ENCODE peak calls at places on chromosomes 2 and 18, in four cellular contexts. B is CD4-positive, CD25-positive, alpha-beta regulatory T cell; G is Peyer's patch; D is sigmoid colon. E is an unnamed sample.

GRCh38 chr18:45828917-45829811 is 3.7 kb downstream of the SIGLEC15 start:
- DNase-seq in G (peak; percentile 72), B (no peak), D (no peak), E (no peak)

GRCh38 chr2:64543006-64543697 is 19.0 kb downstream of the AFTPH start:
- DNase-seq in B (no peak), G (no peak), D (no peak), E (no peak)

GRCh38 chr2:71846072-71846471 is 301.6 kb downstream of the CYP26B1 start:
- DNase-seq in B (no peak), D (no peak), G (no peak), E (no peak)

GRCh38 chr2:138531913-138532312 is 30.3 kb downstream of the SPOPL start:
- DNase-seq in B (no peak), D (no peak), G (no peak), E (no peak)

GRCh38 chr2:69764286-69765058 is 22.5 kb downstream of the ANXA4 start:
- DNase-seq in G (no peak), D (no peak), B (peak; percentile 51), E (no peak)

GRCh38 chr2:45329045-45329677 is 281.9 kb downstream of the SRBD1 start:
- DNase-seq in B (no peak), D (no peak), G (no peak), E (no peak)

GRCh38 chr2:240947176-240947575 is 41.0 kb downstream of the CROCC2 start:
- DNase-seq in B (no peak), D (peak; percentile 13), G (peak; percentile 36), E (no peak)

GRCh38 chr2:237389831-237390230 is 24.1 kb downstream of the COL6A3 start:
- DNase-seq in D (no peak), B (no peak), G (no peak), E (no peak)

GRCh38 chr2:75168186-75168585 is 31.1 kb downstream of the TACR1 start:
- DNase-seq in G (no peak), B (no peak), D (no peak), E (no peak)

GRCh38 chr2:223580951-223581350 is 21.2 kb downstream of the SCG2 start:
- DNase-seq in B (no peak), D (no peak), G (no peak), E (no peak)

GRCh38 chr2:209956276-209956675 is 46.2 kb upstream of the RPE start:
- DNase-seq in B (no peak), D (no peak), G (no peak), E (no peak)

GRCh38 chr18:77071061-77071460 is 61.5 kb downstream of the MBP start:
- DNase-seq in B (no peak), G (no peak), D (no peak), E (no peak)

GRCh38 chr18:76956648-76957047 is 134.3 kb downstream of the ZNF236 start:
- DNase-seq in D (no peak), G (no peak), B (no peak), E (no peak)

GRCh38 chr2:25378731-25379490 is 37.2 kb upstream of the DNMT3A start:
- DNase-seq in G (no peak), B (no peak), D (peak; percentile 59), E (no peak)

GRCh38 chr2:20153131-20153851 is 71.6 kb downstream of the SDC1 start:
- DNase-seq in G (no peak), B (no peak), D (no peak), E (no peak)

GRCh38 chr2:100278986-100279385 is 43.3 kb downstream of the LONRF2 start:
- DNase-seq in D (no peak), G (no peak), B (peak; percentile 43), E (no peak)

GRCh38 chr2:11305958-11306357 is 38.5 kb downstream of the ROCK2 start:
- DNase-seq in B (no peak), G (no peak), D (no peak), E (no peak)

GRCh38 chr2:227147023-227147422 is 17.0 kb downstream of the COL4A4 start:
- DNase-seq in D (no peak), B (no peak), G (no peak), E (no peak)

GRCh38 chr2:29143657-29144056 is 28.4 kb downstream of the CLIP4 start:
- DNase-seq in D (no peak), B (no peak), G (no peak), E (no peak)

GRCh38 chr2:222319576-222320440 is 21.0 kb upstream of the PAX3 start:
- DNase-seq in G (peak; percentile 53), D (no peak), B (no peak), E (no peak)

GRCh38 chr18:36568487-36568886 is 260.3 kb downstream of the TPGS2 start:
- DNase-seq in D (no peak), B (no peak), G (no peak), E (no peak)

GRCh38 chr2:221372156-221372870 is 199.8 kb downstream of the EPHA4 start:
- DNase-seq in B (no peak), D (no peak), G (no peak), E (peak; percentile 31)

GRCh38 chr2:65487404-65487803 is 55.0 kb upstream of the SPRED2 start:
- DNase-seq in D (no peak), G (no peak), B (no peak), E (no peak)

GRCh38 chr2:150320623-150321022 is 166.8 kb downstream of the RND3 start:
- DNase-seq in B (no peak), G (no peak), D (no peak), E (no peak)

GRCh38 chr18:49021076-49021432 is 70.3 kb upstream of the SMAD7 start:
- DNase-seq in D (no peak), B (no peak), G (no peak), E (no peak)

GRCh38 chr18:49020621-49021021 is 69.9 kb upstream of the SMAD7 start:
- DNase-seq in B (no peak), G (peak; percentile 49), D (no peak), E (no peak)

GRCh38 chr18:49020129-49020528 is 69.4 kb upstream of the SMAD7 start:
- DNase-seq in D (no peak), G (peak; percentile 43), B (no peak), E (no peak)

GRCh38 chr18:49022311-49023280 is 71.8 kb upstream of the SMAD7 start:
- DNase-seq in B (no peak), D (peak; percentile 56), G (peak; percentile 31), E (no peak)

DNA sequence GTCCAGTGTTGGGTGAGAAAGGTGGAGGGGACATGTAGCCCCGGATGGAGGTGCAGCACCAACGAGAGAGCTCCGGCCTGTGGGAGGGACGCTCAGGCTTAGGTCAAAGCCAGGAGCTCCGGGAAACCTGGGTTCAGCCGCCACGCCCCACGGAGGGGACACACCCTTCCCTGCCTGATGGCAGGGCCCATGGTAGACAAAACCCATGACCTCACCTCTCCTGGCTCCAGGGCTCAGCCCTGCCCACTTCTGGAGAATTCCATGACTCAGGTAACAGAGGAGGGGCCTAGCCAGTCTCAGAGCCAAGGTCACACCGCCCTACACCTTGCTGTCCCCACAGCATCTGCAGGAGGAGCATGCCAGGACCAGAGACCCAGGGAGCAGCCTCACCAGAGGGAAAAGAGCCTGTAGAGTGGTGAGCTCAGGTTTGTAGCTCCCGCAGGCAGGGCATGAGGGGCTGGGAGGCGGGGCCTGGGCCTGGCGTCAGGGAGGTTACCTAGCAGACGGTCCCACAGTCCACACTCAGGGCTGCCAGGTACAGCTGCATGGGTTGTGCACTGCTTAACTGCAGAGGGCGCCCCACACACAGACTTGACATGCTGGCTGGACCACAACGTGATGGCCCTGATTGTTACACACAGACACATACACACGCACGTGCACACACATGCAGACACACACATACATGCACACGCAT is 70.8 kb upstream of the SMAD7 start:
- DNase-seq in B (peak; percentile 76), G (peak; percentile 91), D (no peak), E (peak; percentile 82)
- H3K4me3 ChIP-seq in B (no peak overlapping the region), G (peak overlapping the region; percentile 31), D (no peak overlapping the region), E (no peak overlapping the region)

DNA sequence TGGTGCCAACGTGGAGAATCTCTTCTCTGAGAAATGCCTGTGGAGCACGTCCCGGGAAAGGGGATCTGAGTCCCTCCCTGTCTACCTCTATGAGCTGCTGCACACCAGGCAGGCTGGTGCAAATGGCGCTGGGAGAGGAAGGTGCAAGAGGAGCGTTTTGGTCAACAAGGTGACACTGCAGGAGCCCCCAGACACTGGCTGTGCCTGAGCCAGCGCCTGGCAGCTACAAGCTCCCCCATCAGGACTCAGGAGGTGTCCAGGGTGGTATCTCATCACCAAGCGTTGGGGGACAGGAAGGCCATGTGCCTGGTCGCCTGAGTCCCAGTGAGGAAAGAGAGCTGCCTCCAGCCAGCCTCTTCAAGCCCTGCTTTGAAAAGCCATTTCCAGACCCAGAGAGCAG is 173.4 kb downstream of the TNS1 start:
- DNase-seq in D (no peak), G (no peak), B (no peak), E (no peak)
- H3K36me3 ChIP-seq in D (peaks cover 79% of the 10 kb centered on the region), G (peaks cover 41% of the 10 kb centered on the region), B (no peaks in the 10 kb centered on the region), E (no peaks in the 10 kb centered on the region)

GRCh38 chr2:17355608-17356329 is 162.5 kb downstream of the RAD51AP2 start:
- DNase-seq in B (no peak), G (no peak), D (no peak), E (no peak)
- H3K4me3 ChIP-seq in B (no peak overlapping the region), G (no peak overlapping the region), D (no peak overlapping the region), E (no peak overlapping the region)

GRCh38 chr2:40098786-40099470 is 319.9 kb upstream of the THUMPD2 start:
- DNase-seq in D (no peak), B (no peak), G (no peak), E (no peak)

GRCh38 chr2:40097691-40098376 is 318.8 kb upstream of the THUMPD2 start:
- DNase-seq in G (no peak), D (no peak), B (no peak), E (no peak)

GRCh38 chr2:40103590-40103989 is 324.5 kb upstream of the THUMPD2 start:
- DNase-seq in G (no peak), B (no peak), D (no peak), E (no peak)

GRCh38 chr2:40103163-40103562 is 324.1 kb upstream of the THUMPD2 start:
- DNase-seq in B (no peak), G (no peak), D (no peak), E (peak; percentile 57)

DNA sequence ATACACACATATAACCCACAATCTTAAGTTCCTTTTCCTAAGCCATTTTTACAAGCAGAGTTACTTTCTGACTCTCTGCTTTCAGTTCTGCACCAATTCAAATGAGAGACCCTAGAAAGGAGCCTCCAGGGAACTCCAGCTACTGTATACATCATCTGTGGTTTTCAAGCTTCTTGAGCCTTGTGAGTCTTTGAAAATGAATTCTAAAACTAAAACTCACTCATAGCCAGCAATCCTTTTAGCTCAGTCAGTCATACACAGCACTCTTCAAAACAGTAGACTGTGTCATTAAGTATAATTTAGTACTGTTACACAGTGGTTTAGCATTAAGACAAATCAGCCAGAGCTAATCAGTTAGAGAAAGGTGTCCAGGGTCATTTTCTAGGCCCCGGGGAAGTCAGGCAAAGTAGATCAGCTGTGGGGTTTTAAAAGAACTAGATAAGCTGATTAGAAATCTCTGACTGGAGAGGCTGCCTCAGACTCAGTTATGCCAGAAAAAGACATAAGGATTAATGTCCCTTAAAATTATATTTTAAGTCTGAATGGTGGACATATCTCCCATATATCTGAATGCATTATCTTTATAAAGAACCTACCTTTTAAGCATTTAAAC is 322.1 kb upstream of the THUMPD2 start:
- DNase-seq in D (no peak), B (no peak), G (no peak), E (peak; percentile 41)
- H3K36me3 ChIP-seq in D (no peaks in the 10 kb centered on the region), B (no peaks in the 10 kb centered on the region), G (no peaks in the 10 kb centered on the region), E (no peaks in the 10 kb centered on the region)

GRCh38 chr2:9473308-9473984 is 905 bp upstream of the IAH1 start:
- DNase-seq in G (peak; percentile 65), B (peak; percentile 30), D (no peak), E (no peak)
- H3K4me3 ChIP-seq in G (peak overlapping the region; percentile 74), B (peak overlapping the region; percentile 68), D (peak overlapping the region; percentile 78), E (no peak overlapping the region)

E was measured in HAP-1.